ENCODE peak calls at places on chromosomes 11 and 22, in six cellular contexts. T is GM12864, M is astrocyte of the spinal cord, Z is heart left ventricle, Q is A673, F is fibroblast of the aortic adventitia. P is an unnamed sample.

GRCh38 chr11:130227373-130227772 is 67.8 kb downstream of the ST14 start:
- DNase-seq in F (no peak), Q (no peak), M (no peak), Z (no peak), T (no peak), P (no peak)

GRCh38 chr11:43644626-43645299 is 35.8 kb upstream of the HSD17B12 start:
- DNase-seq in Z (no peak), Q (no peak), M (peak), F (peak), T (no peak), P (no peak)

GRCh38 chr11:61698173-61698965 is 18.2 kb downstream of the DAGLA start:
- DNase-seq in T (no peak), Q (peak), F (no peak), M (no peak), Z (no peak), P (no peak)

GRCh38 chr11:85052636-85053035 is 574.5 kb downstream of the DLG2 start:
- DNase-seq in F (no peak), M (peak), Z (no peak), T (no peak), Q (no peak), P (no peak)

GRCh38 chr22:30275625-30276024 is 9.0 kb upstream of the OSM start:
- DNase-seq in T (no peak), F (no peak), Q (no peak), M (no peak), Z (no peak), P (no peak)

GRCh38 chr11:44016129-44016528 is 31.7 kb upstream of the ACCSL start:
- DNase-seq in F (peak), M (peak), Q (peak), Z (peak), T (no peak), P (no peak)

GRCh38 chr11:110857885-110858555 is 145.8 kb upstream of the ARHGAP20 start:
- DNase-seq in M (peak), T (no peak), Z (no peak), Q (no peak), F (peak), P (no peak)

GRCh38 chr22:35435201-35435712 is 35.3 kb downstream of the MCM5 start:
- DNase-seq in Q (peak), M (no peak), Z (peak), T (no peak), F (no peak), P (no peak)

GRCh38 chr22:38335077-38335476 is 17.8 kb upstream of the CSNK1E start:
- DNase-seq in Q (no peak), M (no peak), T (no peak), F (no peak), Z (no peak), P (no peak)

GRCh38 chr11:31711137-31711536 is 100.0 kb downstream of the PAX6 start:
- DNase-seq in M (no peak), F (no peak), T (no peak), Z (no peak), Q (no peak), P (no peak)

GRCh38 chr11:8787372-8787771 is 104.8 kb downstream of the RPL27A start:
- DNase-seq in M (no peak), T (no peak), F (no peak), Z (no peak), Q (no peak), P (no peak)

GRCh38 chr11:33399421-33399820 is 142.2 kb downstream of the HIPK3 start:
- DNase-seq in Q (no peak), M (no peak), Z (no peak), F (no peak), T (no peak), P (no peak)

GRCh38 chr22:37492428-37493344 is 6.5 kb upstream of the MFNG start:
- DNase-seq in F (peak), Z (no peak), T (no peak), M (peak), Q (peak), P (no peak)

GRCh38 chr22:25758316-25758715 is 16.3 kb downstream of the MYO18B start:
- DNase-seq in Q (no peak), M (no peak), T (no peak), Z (no peak), F (no peak), P (no peak)

GRCh38 chr22:19292262-19293230 is 1.0 kb upstream of the CLTCL1 start:
- DNase-seq in Z (no peak), F (no peak), Q (no peak), T (no peak), M (no peak), P (no peak)

GRCh38 chr11:85875505-85875904 is 20.3 kb downstream of the CCDC83 start:
- DNase-seq in Z (no peak), T (no peak), Q (no peak), M (peak), F (peak), P (no peak)

GRCh38 chr11:92978226-92979111 is 9.0 kb downstream of the MTNR1B start:
- DNase-seq in M (peak), T (no peak), Q (peak), Z (no peak), F (no peak), P (no peak)

GRCh38 chr22:35915477-35916013 is 113.1 kb downstream of the RBFOX2 start:
- DNase-seq in F (peak), Q (peak), M (peak), Z (no peak), T (no peak), P (no peak)

GRCh38 chr11:70409437-70409836 is 11.1 kb downstream of the CTTN start:
- DNase-seq in T (no peak), Z (no peak), Q (no peak), M (no peak), F (no peak), P (no peak)

DNA sequence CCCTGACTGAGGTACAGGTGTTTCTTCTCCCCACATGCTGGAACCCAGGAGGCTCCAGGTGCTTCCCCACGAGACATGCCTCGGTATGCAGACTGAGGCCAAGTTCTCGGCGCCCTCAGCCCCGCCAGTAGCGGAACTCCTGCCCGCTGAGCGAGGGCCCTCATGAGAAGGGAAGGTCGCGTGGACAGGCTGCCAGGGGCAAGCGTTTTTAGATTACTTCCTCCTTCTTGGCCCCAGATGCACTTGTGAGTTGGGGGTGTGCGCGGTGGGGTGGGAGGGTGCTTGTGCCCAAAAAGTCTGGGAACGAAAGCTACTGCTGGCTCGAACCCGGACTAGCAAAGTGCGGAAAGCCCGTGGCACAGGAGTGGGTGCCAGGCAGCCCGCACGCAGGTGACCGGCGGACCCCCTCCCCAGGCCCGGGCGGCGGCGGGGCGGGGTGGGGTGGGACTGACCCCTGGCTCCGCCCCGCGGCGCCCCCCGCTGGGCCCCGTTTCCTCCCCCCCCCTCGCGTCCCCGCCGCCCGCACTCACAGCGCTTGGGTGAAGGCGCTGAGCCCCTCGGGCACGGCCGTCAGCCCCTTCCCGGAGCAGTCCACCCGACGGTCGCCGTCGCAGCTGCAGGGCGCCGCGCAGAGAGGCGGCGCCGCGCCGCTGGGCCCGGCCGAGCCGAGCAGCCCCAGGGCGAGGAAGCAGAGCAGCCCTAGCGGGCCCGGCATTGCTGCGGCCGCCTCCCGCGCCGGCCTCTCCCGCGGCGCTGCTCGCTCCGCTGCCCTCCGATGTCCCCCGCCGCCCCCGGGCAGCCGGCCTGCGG is 797 bp downstream of the LGR4 start:
- DNase-seq in Z (peak), M (no peak), F (no peak), T (no peak), Q (peak), P (peak)
- TF ChIP-seq CTCF in Z (no peak), M (no peak), F (no peak), T (no peak), Q (no peak), P (no peak)

DNA sequence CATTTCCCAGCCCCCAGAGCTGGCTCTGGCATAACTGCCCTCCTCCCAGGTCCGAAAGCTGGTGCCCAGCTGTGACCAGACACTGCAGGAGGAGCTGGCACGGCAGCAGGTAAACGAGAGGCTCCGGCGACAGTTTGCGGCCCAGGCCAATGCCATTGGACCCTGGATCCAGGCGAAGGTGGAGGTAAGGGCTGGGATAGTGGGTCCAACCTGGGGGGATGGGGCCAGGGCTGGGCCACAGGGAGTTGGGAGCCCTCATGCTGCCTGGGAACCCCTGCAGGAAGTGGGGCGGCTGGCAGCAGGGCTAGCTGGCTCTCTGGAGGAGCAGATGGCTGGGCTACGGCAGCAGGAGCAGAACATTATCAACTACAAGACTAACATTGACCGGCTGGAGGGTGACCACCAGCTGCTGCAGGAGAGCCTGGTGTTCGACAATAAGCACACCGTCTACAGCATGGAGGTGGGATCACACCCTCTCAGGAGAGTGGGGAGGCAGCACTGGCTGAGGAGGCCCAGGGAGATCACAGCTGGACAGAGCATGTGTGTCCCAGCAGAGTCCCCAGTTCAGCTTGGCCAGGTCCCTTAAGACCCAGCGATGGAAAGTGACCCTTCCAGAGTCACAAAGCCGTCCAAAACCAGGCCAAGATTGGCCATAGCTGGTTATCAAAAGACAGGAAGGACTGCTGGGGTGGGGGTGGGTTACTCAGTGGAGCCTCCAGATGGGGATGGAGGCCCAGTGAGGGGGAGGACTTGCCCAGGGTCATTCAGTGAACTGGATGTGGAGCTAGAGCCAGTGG is 7.0 kb downstream of the CTSF start:
- DNase-seq in Z (no peak), F (no peak), T (no peak), M (no peak), Q (no peak), P (no peak)
- TF ChIP-seq CTCF in Z (no peak), F (no peak), T (no peak), M (no peak), Q (no peak), P (no peak)

DNA sequence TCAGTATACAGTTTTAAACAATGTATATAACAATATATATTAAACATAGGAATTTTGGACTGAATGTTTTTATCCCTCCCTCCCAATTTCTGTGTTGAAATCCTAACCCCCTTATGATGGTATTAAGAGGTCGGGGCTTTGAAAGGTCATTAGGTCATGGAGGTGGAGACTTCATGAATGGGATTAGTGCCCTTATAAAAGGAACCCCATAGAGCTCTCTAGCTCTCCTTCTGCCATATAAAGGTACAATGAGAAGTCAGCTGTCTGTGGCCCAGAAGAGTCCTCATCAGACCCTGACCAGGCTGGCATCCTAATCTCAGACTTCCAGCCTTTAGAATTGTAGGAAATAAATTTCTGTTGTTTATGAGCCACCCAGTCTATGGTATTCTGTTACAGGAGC is 6.5 kb downstream of the NNMT start:
- DNase-seq in M (peak), T (no peak), Z (no peak), F (peak), Q (no peak), P (no peak)
- TF ChIP-seq CTCF in M (no peak), T (no peak), Z (no peak), F (no peak), Q (no peak), P (no peak)

DNA sequence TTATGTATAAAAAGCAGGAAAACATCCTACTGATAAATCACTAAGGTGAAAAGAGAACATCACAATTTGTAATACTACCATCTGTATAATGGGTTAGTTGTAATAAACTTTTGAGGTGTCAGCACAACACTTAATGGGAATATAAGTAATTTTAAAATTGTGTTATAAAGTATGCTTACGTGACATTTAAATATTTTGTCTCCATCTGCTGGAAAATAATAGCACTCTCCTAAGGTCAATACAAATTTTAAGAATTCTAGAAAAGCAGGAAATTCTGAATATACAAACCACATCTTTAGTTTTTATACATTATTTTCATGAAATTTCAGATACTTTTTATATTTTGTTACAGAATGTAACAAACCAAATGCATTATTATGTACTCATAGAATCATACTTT is 19.5 kb downstream of the CWF19L2 start:
- DNase-seq in F (no peak), Z (no peak), Q (no peak), M (no peak), T (no peak), P (no peak)
- TF ChIP-seq CTCF in F (no peak), Z (no peak), Q (no peak), M (no peak), T (no peak), P (no peak)

DNA sequence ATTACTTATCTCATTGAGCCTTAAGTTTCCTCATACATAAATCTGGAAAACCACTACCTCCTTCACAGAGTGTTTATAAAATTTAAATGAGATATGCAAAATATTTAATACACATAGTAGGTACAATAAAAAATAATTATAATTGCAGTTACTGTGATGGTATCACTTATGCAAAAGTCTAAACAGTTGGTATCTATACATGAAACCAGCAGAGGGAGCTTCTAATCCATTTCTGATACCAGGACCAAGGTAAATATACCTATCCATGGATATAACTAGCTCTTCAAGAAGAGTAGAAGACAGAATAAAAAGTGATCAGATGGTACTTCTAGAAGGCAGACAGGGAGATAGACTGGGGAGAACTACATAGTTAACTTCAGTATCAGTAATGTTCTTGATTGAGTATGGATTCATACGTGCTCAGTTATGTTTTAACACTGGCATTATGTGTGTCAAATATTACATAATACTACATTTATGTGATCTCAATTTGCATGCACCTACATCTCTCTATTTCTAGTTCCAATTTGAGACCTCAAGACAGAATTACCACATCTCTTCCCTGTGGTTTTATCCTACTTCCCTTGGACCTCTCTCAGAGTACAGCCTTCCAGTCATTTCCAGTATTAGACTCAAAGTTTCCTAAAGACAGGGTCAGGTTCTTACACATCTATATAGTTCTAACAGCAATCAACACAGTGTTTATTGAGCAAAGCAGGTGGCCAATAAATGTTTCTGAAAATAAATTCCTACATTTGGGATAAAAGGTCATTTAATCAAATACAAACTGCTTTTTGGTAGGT is 13.7 kb upstream of the TSG101 start:
- DNase-seq in M (peak), Q (peak), T (no peak), Z (no peak), F (peak), P (no peak)
- TF ChIP-seq CTCF in M (peak), Q (peak), T (peak), Z (peak), F (peak), P (no peak)

GRCh38 chr11:68416070-68416578 is 44.4 kb upstream of the PPP6R3 start:
- DNase-seq in Z (peak), F (no peak), T (no peak), Q (no peak), M (no peak), P (no peak)
- TF ChIP-seq CTCF in Z (no peak), F (no peak), T (no peak), Q (no peak), M (no peak), P (no peak)

DNA sequence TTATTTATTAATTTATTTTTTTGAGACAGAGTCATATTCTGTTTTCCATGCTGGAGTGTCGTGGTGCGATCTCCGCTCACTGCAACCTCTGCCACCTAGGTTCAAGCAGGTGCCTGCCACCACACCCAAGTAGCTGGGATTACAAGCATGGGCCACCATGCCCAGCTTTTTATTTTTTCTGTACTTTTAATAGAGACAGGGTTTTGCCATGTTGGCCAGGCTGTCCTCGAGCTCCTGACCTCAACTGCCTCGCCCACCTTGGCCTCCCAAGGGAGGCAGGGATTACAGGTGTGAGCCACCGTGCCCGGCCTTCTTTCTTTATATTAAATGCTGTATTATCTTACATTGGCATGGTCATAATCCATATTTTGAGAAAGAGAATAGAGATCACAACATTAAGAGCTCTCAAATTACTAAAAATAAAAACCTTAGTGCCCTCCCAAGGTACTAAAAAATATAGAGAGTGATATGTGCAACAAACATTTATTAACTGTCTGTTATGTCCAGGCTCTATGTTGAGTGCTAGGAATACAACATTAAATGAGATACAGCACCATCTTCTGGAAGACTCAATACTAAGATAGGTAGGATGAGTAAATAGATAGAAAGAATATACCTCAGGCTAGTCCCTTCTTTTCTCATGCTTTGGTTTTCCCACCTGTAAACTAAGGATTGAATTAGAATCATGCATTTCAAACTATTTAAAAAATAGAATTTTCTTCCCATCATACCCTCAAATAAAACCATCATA is 84.1 kb downstream of the BBOX1 start:
- DNase-seq in Z (no peak), T (no peak), M (peak), F (peak), Q (peak), P (no peak)
- TF ChIP-seq CTCF in Z (no peak), T (no peak), M (peak), F (peak), Q (peak), P (no peak)

P was measured in activated B cell treated with CpG ODN at 0.5 μM for 24 hours.